ENCODE peak calls at places on chromosomes 2 and 18, in eight cellular contexts. One of them, this sample, is unnamed.

GRCh38 chr18:57624988-57625387 is 3.4 kb upstream of the NARS1 start:
- DNase-seq in lower leg skin: no peak
- DNase-seq in stromal cell of bone marrow: no peak
- DNase-seq in AG09319: no peak
- DNase-seq in right lobe of liver: no peak
- DNase-seq in activated T-cell treated with anti-CD3 and anti-CD28 coated beads, Interleukin-2, amount 50 U/mL, for 48 hours: no peak
- DNase-seq in NCI-H1417: no peak
- DNase-seq in cardiac muscle cell: no peak
- DNase-seq in this sample: no peak

GRCh38 chr2:239193426-239193825 is 207.4 kb downstream of the HDAC4 start:
- DNase-seq in lower leg skin: no peak
- DNase-seq in stromal cell of bone marrow: no peak
- DNase-seq in AG09319: no peak
- DNase-seq in right lobe of liver: peak
- DNase-seq in activated T-cell treated with anti-CD3 and anti-CD28 coated beads, Interleukin-2, amount 50 U/mL, for 48 hours: no peak
- DNase-seq in NCI-H1417: no peak
- DNase-seq in cardiac muscle cell: no peak
- DNase-seq in this sample: no peak

GRCh38 chr2:19865151-19865550 is 36.6 kb downstream of the TTC32 start:
- DNase-seq in lower leg skin: no peak
- DNase-seq in stromal cell of bone marrow: no peak
- DNase-seq in AG09319: no peak
- DNase-seq in right lobe of liver: no peak
- DNase-seq in activated T-cell treated with anti-CD3 and anti-CD28 coated beads, Interleukin-2, amount 50 U/mL, for 48 hours: no peak
- DNase-seq in NCI-H1417: no peak
- DNase-seq in cardiac muscle cell: no peak
- DNase-seq in this sample: peak

GRCh38 chr2:20148841-20149702 is 75.9 kb downstream of the SDC1 start:
- DNase-seq in lower leg skin: no peak
- DNase-seq in stromal cell of bone marrow: peak
- DNase-seq in AG09319: peak
- DNase-seq in right lobe of liver: no peak
- DNase-seq in activated T-cell treated with anti-CD3 and anti-CD28 coated beads, Interleukin-2, amount 50 U/mL, for 48 hours: no peak
- DNase-seq in NCI-H1417: no peak
- DNase-seq in cardiac muscle cell: peak
- DNase-seq in this sample: peak

GRCh38 chr18:13035249-13035914 is 44.2 kb downstream of the CEP192 start:
- DNase-seq in lower leg skin: no peak
- DNase-seq in stromal cell of bone marrow: no peak
- DNase-seq in AG09319: no peak
- DNase-seq in right lobe of liver: no peak
- DNase-seq in activated T-cell treated with anti-CD3 and anti-CD28 coated beads, Interleukin-2, amount 50 U/mL, for 48 hours: no peak
- DNase-seq in NCI-H1417: no peak
- DNase-seq in cardiac muscle cell: no peak
- DNase-seq in this sample: no peak

GRCh38 chr2:47617523-47618271 is 165.2 kb upstream of the MSH6 start:
- DNase-seq in lower leg skin: no peak
- DNase-seq in stromal cell of bone marrow: no peak
- DNase-seq in AG09319: no peak
- DNase-seq in right lobe of liver: no peak
- DNase-seq in activated T-cell treated with anti-CD3 and anti-CD28 coated beads, Interleukin-2, amount 50 U/mL, for 48 hours: no peak
- DNase-seq in NCI-H1417: no peak
- DNase-seq in cardiac muscle cell: no peak
- DNase-seq in this sample: no peak

GRCh38 chr2:119838179-119838578 is 78.5 kb downstream of the PTPN4 start:
- DNase-seq in lower leg skin: no peak
- DNase-seq in stromal cell of bone marrow: no peak
- DNase-seq in AG09319: no peak
- DNase-seq in right lobe of liver: no peak
- DNase-seq in activated T-cell treated with anti-CD3 and anti-CD28 coated beads, Interleukin-2, amount 50 U/mL, for 48 hours: no peak
- DNase-seq in NCI-H1417: no peak
- DNase-seq in cardiac muscle cell: no peak
- DNase-seq in this sample: no peak

GRCh38 chr2:235479604-235480003 is 14.2 kb upstream of the AGAP1 start:
- DNase-seq in lower leg skin: no peak
- DNase-seq in stromal cell of bone marrow: no peak
- DNase-seq in AG09319: no peak
- DNase-seq in right lobe of liver: no peak
- DNase-seq in activated T-cell treated with anti-CD3 and anti-CD28 coated beads, Interleukin-2, amount 50 U/mL, for 48 hours: no peak
- DNase-seq in NCI-H1417: no peak
- DNase-seq in cardiac muscle cell: no peak
- DNase-seq in this sample: no peak

GRCh38 chr2:183348492-183348891 is 224.2 kb downstream of the NUP35 start:
- DNase-seq in lower leg skin: no peak
- DNase-seq in stromal cell of bone marrow: no peak
- DNase-seq in AG09319: no peak
- DNase-seq in right lobe of liver: no peak
- DNase-seq in activated T-cell treated with anti-CD3 and anti-CD28 coated beads, Interleukin-2, amount 50 U/mL, for 48 hours: no peak
- DNase-seq in NCI-H1417: peak
- DNase-seq in cardiac muscle cell: no peak
- DNase-seq in this sample: peak

GRCh38 chr2:155266579-155266978 is 568.1 kb downstream of the KCNJ3 start:
- DNase-seq in lower leg skin: no peak
- DNase-seq in stromal cell of bone marrow: no peak
- DNase-seq in AG09319: no peak
- DNase-seq in right lobe of liver: no peak
- DNase-seq in activated T-cell treated with anti-CD3 and anti-CD28 coated beads, Interleukin-2, amount 50 U/mL, for 48 hours: no peak
- DNase-seq in NCI-H1417: no peak
- DNase-seq in cardiac muscle cell: no peak
- DNase-seq in this sample: peak

GRCh38 chr2:86513948-86514660 is 49.1 kb downstream of the CHMP3 start:
- DNase-seq in lower leg skin: no peak
- DNase-seq in stromal cell of bone marrow: no peak
- DNase-seq in AG09319: no peak
- DNase-seq in right lobe of liver: no peak
- DNase-seq in activated T-cell treated with anti-CD3 and anti-CD28 coated beads, Interleukin-2, amount 50 U/mL, for 48 hours: no peak
- DNase-seq in NCI-H1417: no peak
- DNase-seq in cardiac muscle cell: no peak
- DNase-seq in this sample: no peak

GRCh38 chr2:205427112-205427511 is 255.2 kb upstream of the NRP2 start:
- DNase-seq in lower leg skin: no peak
- DNase-seq in stromal cell of bone marrow: peak
- DNase-seq in AG09319: no peak
- DNase-seq in right lobe of liver: no peak
- DNase-seq in activated T-cell treated with anti-CD3 and anti-CD28 coated beads, Interleukin-2, amount 50 U/mL, for 48 hours: no peak
- DNase-seq in NCI-H1417: no peak
- DNase-seq in cardiac muscle cell: peak
- DNase-seq in this sample: no peak

GRCh38 chr2:74072542-74072941 is 75.2 kb downstream of the BOLA3 start:
- DNase-seq in lower leg skin: no peak
- DNase-seq in stromal cell of bone marrow: no peak
- DNase-seq in AG09319: no peak
- DNase-seq in right lobe of liver: no peak
- DNase-seq in activated T-cell treated with anti-CD3 and anti-CD28 coated beads, Interleukin-2, amount 50 U/mL, for 48 hours: no peak
- DNase-seq in NCI-H1417: no peak
- DNase-seq in cardiac muscle cell: peak
- DNase-seq in this sample: no peak

GRCh38 chr2:149164296-149164695 is 125.8 kb downstream of the LYPD6B start:
- DNase-seq in lower leg skin: no peak
- DNase-seq in stromal cell of bone marrow: no peak
- DNase-seq in AG09319: no peak
- DNase-seq in right lobe of liver: no peak
- DNase-seq in activated T-cell treated with anti-CD3 and anti-CD28 coated beads, Interleukin-2, amount 50 U/mL, for 48 hours: no peak
- DNase-seq in NCI-H1417: no peak
- DNase-seq in cardiac muscle cell: no peak
- DNase-seq in this sample: no peak

GRCh38 chr2:1649871-1650473 is 94.3 kb downstream of the PXDN start:
- DNase-seq in lower leg skin: no peak
- DNase-seq in stromal cell of bone marrow: no peak
- DNase-seq in AG09319: no peak
- DNase-seq in right lobe of liver: no peak
- DNase-seq in activated T-cell treated with anti-CD3 and anti-CD28 coated beads, Interleukin-2, amount 50 U/mL, for 48 hours: no peak
- DNase-seq in NCI-H1417: no peak
- DNase-seq in cardiac muscle cell: no peak
- DNase-seq in this sample: no peak